ENCODE peak calls at places on chromosomes 2 and 18, in six cellular contexts. I is tibial nerve, R is AG10803, O is breast epithelium, N is choroid plexus epithelial cell, W is suprapubic skin. M is an unnamed sample.

GRCh38 chr2:86628091-86628522 is 4.4 kb upstream of the RNF103 start:
- DNase-seq in I (no peak), R (no peak), O (no peak), N (peak; percentile 23), W (no peak), M (no peak)

GRCh38 chr2:108853421-108853820 is 66.8 kb downstream of the CCDC138 start:
- DNase-seq in I (no peak), R (peak; percentile 12), O (no peak), N (peak; percentile 87), W (no peak), M (peak; percentile 21)

GRCh38 chr2:32951672-32952071 is 4.9 kb downstream of the LTBP1 start:
- DNase-seq in I (no peak), R (no peak), O (no peak), N (no peak), W (no peak), M (no peak)

GRCh38 chr2:67108231-67108630 is 288.9 kb upstream of the ETAA1 start:
- DNase-seq in I (no peak), R (no peak), O (no peak), N (no peak), W (no peak), M (no peak)

GRCh38 chr2:240513544-240514287 is 44.1 kb downstream of the ANKMY1 start:
- DNase-seq in I (peak; percentile 85), R (peak; percentile 82), O (peak; percentile 55), N (peak; percentile 91), W (peak; percentile 88), M (peak; percentile 56)

GRCh38 chr2:170177950-170178781 is at the start of gene MYO3B:
- DNase-seq in I (no peak), R (peak; percentile 80), O (no peak), N (peak; percentile 71), W (no peak), M (peak; percentile 46)

GRCh38 chr18:57581301-57581934 is 5.1 kb downstream of the FECH start:
- DNase-seq in I (no peak), R (no peak), O (no peak), N (no peak), W (no peak), M (no peak)

GRCh38 chr2:144834954-144835633 is 315.2 kb upstream of the ZEB2 start:
- DNase-seq in I (peak; percentile 41), R (peak; percentile 71), O (no peak), N (peak; percentile 92), W (no peak), M (peak; percentile 25)

GRCh38 chr2:168948621-168949212 is 47.6 kb downstream of the G6PC2 start:
- DNase-seq in I (no peak), R (no peak), O (no peak), N (peak; percentile 46), W (no peak), M (no peak)

GRCh38 chr2:72940786-72941185 is 23.5 kb downstream of the EMX1 start:
- DNase-seq in I (no peak), R (peak; percentile 49), O (no peak), N (peak; percentile 70), W (no peak), M (peak; percentile 20)

GRCh38 chr18:64090876-64091275 is 58.0 kb downstream of the LINC00305 start:
- DNase-seq in I (no peak), R (no peak), O (no peak), N (no peak), W (no peak), M (no peak)

GRCh38 chr18:903703-904102 is 968 bp upstream of the ADCYAP1 start:
- DNase-seq in I (peak; percentile 33), R (peak; percentile 14), O (no peak), N (peak; percentile 62), W (no peak), M (no peak)

GRCh38 chr18:37698508-37699035 is 133.0 kb upstream of the CELF4 start:
- DNase-seq in I (no peak), R (no peak), O (no peak), N (no peak), W (no peak), M (no peak)

GRCh38 chr2:239245872-239246701 is 154.7 kb downstream of the HDAC4 start:
- DNase-seq in I (no peak), R (no peak), O (peak; percentile 52), N (no peak), W (peak; percentile 76), M (no peak)

GRCh38 chr18:48547456-48548403 is 8.9 kb downstream of the CTIF start:
- DNase-seq in I (no peak), R (peak; percentile 95), O (no peak), N (peak; percentile 83), W (peak; percentile 68), M (peak; percentile 84)

GRCh38 chr2:222298000-222298310 is 843 bp downstream of the PAX3 start:
- DNase-seq in I (no peak), R (no peak), O (no peak), N (no peak), W (peak; percentile 78), M (no peak)

GRCh38 chr2:45697190-45697589 is 45.7 kb downstream of the PRKCE start:
- DNase-seq in I (no peak), R (no peak), O (no peak), N (no peak), W (no peak), M (no peak)

GRCh38 chr2:48209214-48209885 is 303.1 kb upstream of the FBXO11 start:
- DNase-seq in I (peak; percentile 58), R (peak; percentile 63), O (no peak), N (peak; percentile 46), W (no peak), M (no peak)

GRCh38 chr2:214604861-214605260 is 194.0 kb downstream of the VWC2L start:
- DNase-seq in I (no peak), R (peak; percentile 5), O (no peak), N (peak; percentile 77), W (no peak), M (no peak)

GRCh38 chr2:222722327-222722946 is 51.0 kb downstream of the MOGAT1 start:
- DNase-seq in I (no peak), R (peak; percentile 82), O (no peak), N (peak; percentile 68), W (no peak), M (peak; percentile 62)

GRCh38 chr2:110678457-110679336 is 834 bp upstream of the BUB1 start:
- DNase-seq in I (peak; percentile 8), R (peak; percentile 27), O (no peak), N (peak; percentile 39), W (no peak), M (no peak)

GRCh38 chr2:98899041-98899702 is 36.9 kb downstream of the CRACDL start:
- DNase-seq in I (no peak), R (no peak), O (no peak), N (no peak), W (peak; percentile 45), M (no peak)

GRCh38 chr2:99337931-99338580 is 867 bp downstream of the EIF5B start:
- DNase-seq in I (no peak), R (peak; percentile 9), O (no peak), N (peak; percentile 28), W (no peak), M (no peak)

GRCh38 chr2:44655401-44655864 is 286.1 kb upstream of the SIX3 start:
- DNase-seq in I (no peak), R (no peak), O (no peak), N (no peak), W (no peak), M (no peak)

GRCh38 chr2:44680983-44681481 is 260.5 kb upstream of the SIX3 start:
- DNase-seq in I (no peak), R (no peak), O (no peak), N (peak; percentile 1), W (no peak), M (no peak)

GRCh38 chr2:112001136-112001764 is 53.8 kb upstream of the TMEM87B start:
- DNase-seq in I (no peak), R (no peak), O (no peak), N (no peak), W (no peak), M (no peak)

DNA sequence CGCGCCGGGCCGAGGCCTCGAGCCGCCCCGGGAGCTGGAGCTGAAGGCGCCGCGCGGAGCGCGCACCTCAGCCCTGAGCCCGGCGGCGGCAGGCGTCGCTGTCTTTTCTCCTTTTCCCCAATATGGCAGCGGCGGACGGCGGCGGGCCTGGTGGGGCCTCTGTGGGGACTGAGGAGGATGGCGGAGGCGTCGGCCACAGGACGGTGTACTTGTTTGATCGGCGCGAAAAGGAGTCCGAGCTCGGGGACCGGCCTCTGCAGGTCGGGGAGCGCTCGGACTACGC is 369 bp downstream of the SMCHD1 start:
- DNase-seq in I (no peak), R (no peak), O (no peak), N (no peak), W (no peak), M (no peak)
- TF ChIP-seq CTCF in I (no peak), R (no peak), O (no peak), N (no peak), W (no peak), M (no peak)

DNA sequence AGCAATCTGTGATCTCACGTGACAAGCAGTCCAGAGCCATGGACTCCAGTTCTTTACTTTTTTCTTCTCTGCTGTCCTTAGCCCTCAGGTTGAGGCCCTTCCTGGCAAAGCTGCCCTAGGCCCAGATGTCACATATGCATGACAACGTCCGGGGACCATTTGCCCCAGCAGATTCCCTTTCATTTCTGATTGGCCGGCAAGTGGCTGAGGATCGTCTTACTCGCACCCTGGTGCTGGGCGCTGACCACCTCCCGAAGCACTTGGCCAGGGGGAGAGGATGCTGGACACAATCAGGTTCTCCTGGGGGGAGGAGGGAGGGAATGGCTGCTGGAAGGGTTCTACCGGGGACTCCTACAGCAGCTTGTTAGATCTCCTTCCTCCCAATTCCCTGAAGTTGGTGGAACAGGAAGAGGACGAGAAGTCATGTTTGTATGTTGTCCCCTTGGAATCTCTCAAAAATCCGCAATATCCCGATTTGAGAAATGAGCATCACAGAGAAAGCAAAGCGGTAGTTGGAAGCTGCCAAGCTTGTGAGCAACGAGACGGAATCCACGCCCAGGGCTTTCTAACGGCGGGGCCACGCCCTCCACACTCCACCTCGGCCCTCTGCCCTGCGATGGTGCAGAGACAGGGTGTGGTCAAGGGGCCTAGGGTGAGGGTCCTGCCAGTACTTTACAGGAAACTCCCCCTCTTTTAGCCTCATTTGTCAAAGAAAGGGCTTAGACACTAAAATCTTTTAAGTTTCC is 61.8 kb upstream of the YWHAQ start:
- DNase-seq in I (peak; percentile 31), R (peak; percentile 60), O (no peak), N (no peak), W (no peak), M (no peak)
- H3K4me3 ChIP-seq in I (no peak overlapping the region), R (peak overlapping the region; percentile 14), O (no peak overlapping the region), N (no peak overlapping the region), W (peak overlapping the region; percentile 6), M (no peak overlapping the region)

DNA sequence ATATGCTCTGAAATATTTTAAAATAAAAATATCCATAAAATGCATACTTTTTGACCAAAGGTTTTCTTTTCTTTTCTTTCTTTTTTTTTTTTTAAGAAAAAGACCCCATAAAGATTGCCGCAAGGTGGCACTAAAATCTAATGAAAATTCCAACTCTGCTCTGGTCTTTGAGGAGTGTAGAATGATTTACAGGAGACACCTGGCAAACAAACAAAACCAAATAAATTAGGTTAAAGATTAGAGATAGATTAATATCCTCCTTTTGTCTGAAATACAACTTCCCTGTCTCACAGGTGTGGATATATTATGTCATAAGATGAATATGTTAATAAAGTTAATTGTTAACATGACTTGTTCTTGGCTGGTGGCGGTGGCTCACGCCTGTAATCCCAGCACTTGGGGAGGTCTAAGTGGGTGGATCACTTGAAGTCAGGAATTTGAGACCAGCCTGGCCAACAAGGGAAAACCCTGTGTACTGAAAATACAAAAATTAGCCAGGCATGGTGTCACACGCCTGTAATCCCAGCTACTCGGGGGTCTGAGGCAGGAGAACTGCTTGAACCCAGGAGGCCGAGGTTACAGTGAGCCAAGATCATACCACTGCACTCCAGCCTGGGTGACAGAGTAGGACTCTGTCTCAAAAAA is 3.5 kb upstream of the RHOB start:
- DNase-seq in I (peak; percentile 50), R (peak; percentile 46), O (no peak), N (peak; percentile 74), W (peak; percentile 72), M (no peak)
- TF ChIP-seq CTCF in I (peak; percentile 35), R (peak; percentile 60), O (no peak), N (peak; percentile 48), W (peak; percentile 28), M (peak; percentile 45)

GRCh38 chr2:220660277-220661155 is 911.6 kb downstream of the EPHA4 start:
- DNase-seq in I (no peak), R (no peak), O (no peak), N (no peak), W (no peak), M (no peak)
- H3K4me3 ChIP-seq in I (no peak overlapping the region), R (no peak overlapping the region), O (no peak overlapping the region), N (no peak overlapping the region), W (no peak overlapping the region), M (no peak overlapping the region)